ENCODE peak calls at places on chromosome 1, in ten cellular contexts. One of them, this sample, is unnamed.

GRCh38 chr1:94001397-94002045 is 92.3 kb upstream of the GCLM start:
- DNase-seq in thoracic aorta: no peak
- DNase-seq in effector CD8-positive, alpha-beta T cell: no peak
- DNase-seq in activated CD8-positive, alpha-beta memory T cell treated with anti-CD3 and anti-CD28 coated beads for 48 hours: no peak
- DNase-seq in GM06990: no peak
- DNase-seq in activated CD4-positive, CD25-positive, alpha-beta regulatory T cell treated with anti-CD3 and anti-CD28 coated beads, Interleukin-2, amount 50 U/mL, for 16 hours: no peak
- DNase-seq in NCI-H2081 treated with DMSO at 0.1 percent for 48 hours: no peak
- DNase-seq in midbrain: no peak
- DNase-seq in cardiac septum: no peak
- DNase-seq in germinal center: no peak
- DNase-seq in this sample: no peak

GRCh38 chr1:32179193-32179442 is 357 bp upstream of the TXLNA start:
- DNase-seq in thoracic aorta: no peak
- DNase-seq in effector CD8-positive, alpha-beta T cell: no peak
- DNase-seq in activated CD8-positive, alpha-beta memory T cell treated with anti-CD3 and anti-CD28 coated beads for 48 hours: no peak
- DNase-seq in GM06990: no peak
- DNase-seq in activated CD4-positive, CD25-positive, alpha-beta regulatory T cell treated with anti-CD3 and anti-CD28 coated beads, Interleukin-2, amount 50 U/mL, for 16 hours: no peak
- DNase-seq in NCI-H2081 treated with DMSO at 0.1 percent for 48 hours: no peak
- DNase-seq in midbrain: no peak
- DNase-seq in cardiac septum: no peak
- DNase-seq in germinal center: peak; percentile 18
- DNase-seq in this sample: no peak

GRCh38 chr1:8693092-8693491 is 124.3 kb downstream of the RERE start:
- DNase-seq in thoracic aorta: no peak
- DNase-seq in effector CD8-positive, alpha-beta T cell: no peak
- DNase-seq in activated CD8-positive, alpha-beta memory T cell treated with anti-CD3 and anti-CD28 coated beads for 48 hours: no peak
- DNase-seq in GM06990: no peak
- DNase-seq in activated CD4-positive, CD25-positive, alpha-beta regulatory T cell treated with anti-CD3 and anti-CD28 coated beads, Interleukin-2, amount 50 U/mL, for 16 hours: no peak
- DNase-seq in NCI-H2081 treated with DMSO at 0.1 percent for 48 hours: no peak
- DNase-seq in midbrain: no peak
- DNase-seq in cardiac septum: no peak
- DNase-seq in germinal center: no peak
- DNase-seq in this sample: no peak

GRCh38 chr1:204104331-204105222 is 31.7 kb downstream of the SOX13 start:
- DNase-seq in thoracic aorta: no peak
- DNase-seq in effector CD8-positive, alpha-beta T cell: no peak
- DNase-seq in activated CD8-positive, alpha-beta memory T cell treated with anti-CD3 and anti-CD28 coated beads for 48 hours: no peak
- DNase-seq in GM06990: no peak
- DNase-seq in activated CD4-positive, CD25-positive, alpha-beta regulatory T cell treated with anti-CD3 and anti-CD28 coated beads, Interleukin-2, amount 50 U/mL, for 16 hours: no peak
- DNase-seq in NCI-H2081 treated with DMSO at 0.1 percent for 48 hours: no peak
- DNase-seq in midbrain: no peak
- DNase-seq in cardiac septum: no peak
- DNase-seq in germinal center: no peak
- DNase-seq in this sample: no peak

GRCh38 chr1:245592083-245592460 is 437.3 kb downstream of the KIF26B start:
- DNase-seq in thoracic aorta: no peak
- DNase-seq in effector CD8-positive, alpha-beta T cell: no peak
- DNase-seq in activated CD8-positive, alpha-beta memory T cell treated with anti-CD3 and anti-CD28 coated beads for 48 hours: no peak
- DNase-seq in GM06990: no peak
- DNase-seq in activated CD4-positive, CD25-positive, alpha-beta regulatory T cell treated with anti-CD3 and anti-CD28 coated beads, Interleukin-2, amount 50 U/mL, for 16 hours: no peak
- DNase-seq in NCI-H2081 treated with DMSO at 0.1 percent for 48 hours: no peak
- DNase-seq in midbrain: no peak
- DNase-seq in cardiac septum: no peak
- DNase-seq in germinal center: no peak
- DNase-seq in this sample: no peak

GRCh38 chr1:19605884-19606442 is 38.1 kb upstream of the NBL1 start:
- DNase-seq in thoracic aorta: no peak
- DNase-seq in effector CD8-positive, alpha-beta T cell: no peak
- DNase-seq in activated CD8-positive, alpha-beta memory T cell treated with anti-CD3 and anti-CD28 coated beads for 48 hours: no peak
- DNase-seq in GM06990: no peak
- DNase-seq in activated CD4-positive, CD25-positive, alpha-beta regulatory T cell treated with anti-CD3 and anti-CD28 coated beads, Interleukin-2, amount 50 U/mL, for 16 hours: no peak
- DNase-seq in NCI-H2081 treated with DMSO at 0.1 percent for 48 hours: no peak
- DNase-seq in midbrain: no peak
- DNase-seq in cardiac septum: no peak
- DNase-seq in germinal center: no peak
- DNase-seq in this sample: no peak

GRCh38 chr1:161209790-161210409 is 5.2 kb upstream of the FCER1G start:
- DNase-seq in thoracic aorta: no peak
- DNase-seq in effector CD8-positive, alpha-beta T cell: peak; percentile 60
- DNase-seq in activated CD8-positive, alpha-beta memory T cell treated with anti-CD3 and anti-CD28 coated beads for 48 hours: no peak
- DNase-seq in GM06990: peak; percentile 42
- DNase-seq in activated CD4-positive, CD25-positive, alpha-beta regulatory T cell treated with anti-CD3 and anti-CD28 coated beads, Interleukin-2, amount 50 U/mL, for 16 hours: peak; percentile 45
- DNase-seq in NCI-H2081 treated with DMSO at 0.1 percent for 48 hours: peak; percentile 66
- DNase-seq in midbrain: peak; percentile 71
- DNase-seq in cardiac septum: peak; percentile 88
- DNase-seq in germinal center: peak; percentile 72
- DNase-seq in this sample: peak; percentile 82

GRCh38 chr1:198280080-198280479 is 123.3 kb downstream of the NEK7 start:
- DNase-seq in thoracic aorta: no peak
- DNase-seq in effector CD8-positive, alpha-beta T cell: no peak
- DNase-seq in activated CD8-positive, alpha-beta memory T cell treated with anti-CD3 and anti-CD28 coated beads for 48 hours: no peak
- DNase-seq in GM06990: no peak
- DNase-seq in activated CD4-positive, CD25-positive, alpha-beta regulatory T cell treated with anti-CD3 and anti-CD28 coated beads, Interleukin-2, amount 50 U/mL, for 16 hours: no peak
- DNase-seq in NCI-H2081 treated with DMSO at 0.1 percent for 48 hours: no peak
- DNase-seq in midbrain: no peak
- DNase-seq in cardiac septum: no peak
- DNase-seq in germinal center: no peak
- DNase-seq in this sample: no peak

GRCh38 chr1:117572546-117572945 is 33.3 kb upstream of the TENT5C start:
- DNase-seq in thoracic aorta: no peak
- DNase-seq in effector CD8-positive, alpha-beta T cell: no peak
- DNase-seq in activated CD8-positive, alpha-beta memory T cell treated with anti-CD3 and anti-CD28 coated beads for 48 hours: no peak
- DNase-seq in GM06990: no peak
- DNase-seq in activated CD4-positive, CD25-positive, alpha-beta regulatory T cell treated with anti-CD3 and anti-CD28 coated beads, Interleukin-2, amount 50 U/mL, for 16 hours: no peak
- DNase-seq in NCI-H2081 treated with DMSO at 0.1 percent for 48 hours: no peak
- DNase-seq in midbrain: no peak
- DNase-seq in cardiac septum: no peak
- DNase-seq in germinal center: peak; percentile 54
- DNase-seq in this sample: no peak

GRCh38 chr1:156910309-156910782 is 10.1 kb upstream of the LRRC71 start:
- DNase-seq in thoracic aorta: no peak
- DNase-seq in effector CD8-positive, alpha-beta T cell: peak; percentile 36
- DNase-seq in activated CD8-positive, alpha-beta memory T cell treated with anti-CD3 and anti-CD28 coated beads for 48 hours: peak; percentile 44
- DNase-seq in GM06990: no peak
- DNase-seq in activated CD4-positive, CD25-positive, alpha-beta regulatory T cell treated with anti-CD3 and anti-CD28 coated beads, Interleukin-2, amount 50 U/mL, for 16 hours: no peak
- DNase-seq in NCI-H2081 treated with DMSO at 0.1 percent for 48 hours: no peak
- DNase-seq in midbrain: no peak
- DNase-seq in cardiac septum: no peak
- DNase-seq in germinal center: peak; percentile 73
- DNase-seq in this sample: no peak